ENCODE peak calls at places on chromosomes 7 and 10, in eight cellular contexts. O is AG09309; M is NCI-H69; X is cardiac fibroblast; H is right atrium auricular region; Z is HT1080; Q is activated naive CD4-positive, alpha-beta T cell; B is activated effector memory CD4-positive, alpha-beta T cell treated with Interleukin-2 at 50 U/mL for 16 hours. N is an unnamed sample.
A peak's percentile ranks its signal among the peaks of the same experiment; 100 is the strongest.

GRCh38 chr7:28157826-28158416 is 22.7 kb downstream of the JAZF1 start:
- DNase-seq in O (no peak), M (no peak), X (peak; percentile 42), H (no peak), Z (no peak), Q (no peak), B (no peak), N (no peak)

GRCh38 chr10:62584726-62585125 is 210.6 kb downstream of the ZNF365 start:
- DNase-seq in O (no peak), M (no peak), X (no peak), H (no peak), Z (no peak), Q (no peak), B (no peak), N (no peak)

GRCh38 chr10:84540022-84540616 is 211.7 kb downstream of the CCSER2 start:
- DNase-seq in O (peak; percentile 76), M (no peak), X (peak; percentile 64), H (no peak), Z (peak; percentile 83), Q (no peak), B (no peak), N (peak; percentile 36)

GRCh38 chr10:18497955-18498354 is 153.4 kb downstream of the NSUN6 start:
- DNase-seq in O (no peak), M (no peak), X (peak; percentile 50), H (no peak), Z (no peak), Q (no peak), B (no peak), N (no peak)

GRCh38 chr10:22550732-22551131 is 163.6 kb downstream of the PIP4K2A start:
- DNase-seq in O (no peak), M (peak; percentile 46), X (peak; percentile 44), H (no peak), Z (no peak), Q (peak; percentile 65), B (peak; percentile 42), N (no peak)

GRCh38 chr10:97534746-97535367 is 36.1 kb downstream of the UBTD1 start:
- DNase-seq in O (no peak), M (peak; percentile 33), X (peak; percentile 52), H (no peak), Z (peak; percentile 48), Q (no peak), B (no peak), N (no peak)

GRCh38 chr7:143385891-143386781 is 5.0 kb downstream of the ZYX start:
- DNase-seq in O (no peak), M (no peak), X (peak; percentile 53), H (peak; percentile 59), Z (no peak), Q (no peak), B (no peak), N (no peak)

GRCh38 chr7:115229401-115230083 is 307.6 kb downstream of the MDFIC start:
- DNase-seq in O (no peak), M (peak; percentile 39), X (peak; percentile 17), H (no peak), Z (no peak), Q (no peak), B (no peak), N (no peak)

GRCh38 chr7:4845740-4846142 is 16.1 kb downstream of the PAPOLB start:
- DNase-seq in O (no peak), M (peak; percentile 85), X (peak; percentile 58), H (peak; percentile 68), Z (no peak), Q (no peak), B (no peak), N (no peak)

GRCh38 chr10:96587255-96588059 is 645 bp upstream of the TM9SF3 start:
- DNase-seq in O (peak; percentile 34), M (peak; percentile 81), X (peak; percentile 85), H (peak; percentile 88), Z (peak; percentile 84), Q (no peak), B (no peak), N (no peak)

N was measured in smooth muscle cell of the brain vasculature.